ENCODE peak calls at places on chromosomes 1 and 21, in six cellular contexts. One of them, this sample, is unnamed.

GRCh38 chr1:74835046-74835445 is 102.1 kb downstream of the TYW3 start:
- DNase-seq in NB4: no peak
- DNase-seq in lower lobe of right lung: no peak
- DNase-seq in astrocyte of the spinal cord: peak; percentile 82
- DNase-seq in CD8-positive, alpha-beta T cell: no peak
- DNase-seq in Peyer's patch: no peak
- DNase-seq in this sample: no peak

GRCh38 chr1:38268226-38268625 is 221.6 kb upstream of the POU3F1 start:
- DNase-seq in NB4: no peak
- DNase-seq in lower lobe of right lung: no peak
- DNase-seq in astrocyte of the spinal cord: no peak
- DNase-seq in CD8-positive, alpha-beta T cell: no peak
- DNase-seq in Peyer's patch: no peak
- DNase-seq in this sample: no peak

GRCh38 chr1:192703283-192704206 is 67.6 kb downstream of the RGS13 start:
- DNase-seq in NB4: no peak
- DNase-seq in lower lobe of right lung: no peak
- DNase-seq in astrocyte of the spinal cord: no peak
- DNase-seq in CD8-positive, alpha-beta T cell: no peak
- DNase-seq in Peyer's patch: no peak
- DNase-seq in this sample: no peak

GRCh38 chr1:2258122-2258812 is 30.1 kb downstream of the SKI start:
- DNase-seq in NB4: no peak
- DNase-seq in lower lobe of right lung: no peak
- DNase-seq in astrocyte of the spinal cord: no peak
- DNase-seq in CD8-positive, alpha-beta T cell: no peak
- DNase-seq in Peyer's patch: no peak
- DNase-seq in this sample: no peak

GRCh38 chr1:18569251-18569650 is 61.4 kb upstream of the PAX7 start:
- DNase-seq in NB4: no peak
- DNase-seq in lower lobe of right lung: no peak
- DNase-seq in astrocyte of the spinal cord: no peak
- DNase-seq in CD8-positive, alpha-beta T cell: no peak
- DNase-seq in Peyer's patch: no peak
- DNase-seq in this sample: no peak

GRCh38 chr1:205421728-205422127 is at the start of gene LEMD1:
- DNase-seq in NB4: no peak
- DNase-seq in lower lobe of right lung: no peak
- DNase-seq in astrocyte of the spinal cord: no peak
- DNase-seq in CD8-positive, alpha-beta T cell: no peak
- DNase-seq in Peyer's patch: no peak
- DNase-seq in this sample: no peak

GRCh38 chr1:107776898-107777663 is 187.9 kb downstream of the VAV3 start:
- DNase-seq in NB4: no peak
- DNase-seq in lower lobe of right lung: no peak
- DNase-seq in astrocyte of the spinal cord: no peak
- DNase-seq in CD8-positive, alpha-beta T cell: no peak
- DNase-seq in Peyer's patch: no peak
- DNase-seq in this sample: no peak

GRCh38 chr1:42740756-42741580 is 932 bp upstream of the CLDN19 start:
- DNase-seq in NB4: no peak
- DNase-seq in lower lobe of right lung: no peak
- DNase-seq in astrocyte of the spinal cord: no peak
- DNase-seq in CD8-positive, alpha-beta T cell: no peak
- DNase-seq in Peyer's patch: no peak
- DNase-seq in this sample: no peak

GRCh38 chr21:44583800-44584147 is 3.4 kb upstream of the KRTAP10-5 start:
- DNase-seq in NB4: no peak
- DNase-seq in lower lobe of right lung: no peak
- DNase-seq in astrocyte of the spinal cord: no peak
- DNase-seq in CD8-positive, alpha-beta T cell: no peak
- DNase-seq in Peyer's patch: peak; percentile 15
- DNase-seq in this sample: no peak

GRCh38 chr1:21077085-21077484 is 99.6 kb downstream of the EIF4G3 start:
- DNase-seq in NB4: peak; percentile 68
- DNase-seq in lower lobe of right lung: no peak
- DNase-seq in astrocyte of the spinal cord: peak; percentile 26
- DNase-seq in CD8-positive, alpha-beta T cell: no peak
- DNase-seq in Peyer's patch: no peak
- DNase-seq in this sample: no peak

GRCh38 chr1:219385786-219386427 is 212.2 kb downstream of the LYPLAL1 start:
- DNase-seq in NB4: peak; percentile 54
- DNase-seq in lower lobe of right lung: no peak
- DNase-seq in astrocyte of the spinal cord: peak; percentile 64
- DNase-seq in CD8-positive, alpha-beta T cell: peak; percentile 11
- DNase-seq in Peyer's patch: no peak
- DNase-seq in this sample: no peak

GRCh38 chr1:78254517-78254916 is 208.8 kb downstream of the GIPC2 start:
- DNase-seq in NB4: no peak
- DNase-seq in lower lobe of right lung: no peak
- DNase-seq in astrocyte of the spinal cord: peak; percentile 63
- DNase-seq in CD8-positive, alpha-beta T cell: no peak
- DNase-seq in Peyer's patch: no peak
- DNase-seq in this sample: peak; percentile 38

GRCh38 chr1:45172015-45172414 is 34.4 kb downstream of the ZSWIM5 start:
- DNase-seq in NB4: peak; percentile 73
- DNase-seq in lower lobe of right lung: no peak
- DNase-seq in astrocyte of the spinal cord: peak; percentile 15
- DNase-seq in CD8-positive, alpha-beta T cell: no peak
- DNase-seq in Peyer's patch: no peak
- DNase-seq in this sample: no peak

GRCh38 chr1:9338354-9339250 is 45.9 kb downstream of the SPSB1 start:
- DNase-seq in NB4: no peak
- DNase-seq in lower lobe of right lung: peak; percentile 71
- DNase-seq in astrocyte of the spinal cord: peak; percentile 39
- DNase-seq in CD8-positive, alpha-beta T cell: no peak
- DNase-seq in Peyer's patch: no peak
- DNase-seq in this sample: no peak

GRCh38 chr1:91578320-91579109 is 77.9 kb downstream of the CDC7 start:
- DNase-seq in NB4: no peak
- DNase-seq in lower lobe of right lung: no peak
- DNase-seq in astrocyte of the spinal cord: no peak
- DNase-seq in CD8-positive, alpha-beta T cell: no peak
- DNase-seq in Peyer's patch: no peak
- DNase-seq in this sample: no peak

GRCh38 chr1:91501527-91501859 is 842 bp downstream of the CDC7 start:
- DNase-seq in NB4: no peak
- DNase-seq in lower lobe of right lung: no peak
- DNase-seq in astrocyte of the spinal cord: peak; percentile 64
- DNase-seq in CD8-positive, alpha-beta T cell: no peak
- DNase-seq in Peyer's patch: no peak
- DNase-seq in this sample: no peak

GRCh38 chr1:30852026-30852425 is 56.5 kb downstream of the SDC3 start:
- DNase-seq in NB4: no peak
- DNase-seq in lower lobe of right lung: peak; percentile 89
- DNase-seq in astrocyte of the spinal cord: no peak
- DNase-seq in CD8-positive, alpha-beta T cell: no peak
- DNase-seq in Peyer's patch: peak; percentile 69
- DNase-seq in this sample: no peak

GRCh38 chr1:95197616-95198252 is 36.3 kb upstream of the RWDD3 start:
- DNase-seq in NB4: no peak
- DNase-seq in lower lobe of right lung: no peak
- DNase-seq in astrocyte of the spinal cord: peak; percentile 82
- DNase-seq in CD8-positive, alpha-beta T cell: no peak
- DNase-seq in Peyer's patch: no peak
- DNase-seq in this sample: peak; percentile 4

GRCh38 chr1:222251813-222252212 is 296.1 kb downstream of the HHIPL2 start:
- DNase-seq in NB4: no peak
- DNase-seq in lower lobe of right lung: no peak
- DNase-seq in astrocyte of the spinal cord: no peak
- DNase-seq in CD8-positive, alpha-beta T cell: no peak
- DNase-seq in Peyer's patch: no peak
- DNase-seq in this sample: no peak
- H3K4me3 ChIP-seq in NB4: no peak overlapping the region
- H3K4me3 ChIP-seq in lower lobe of right lung: no peak overlapping the region
- H3K4me3 ChIP-seq in astrocyte of the spinal cord: no peak overlapping the region
- H3K4me3 ChIP-seq in CD8-positive, alpha-beta T cell: no peak overlapping the region
- H3K4me3 ChIP-seq in Peyer's patch: no peak overlapping the region
- H3K4me3 ChIP-seq in this sample: no peak overlapping the region

DNA sequence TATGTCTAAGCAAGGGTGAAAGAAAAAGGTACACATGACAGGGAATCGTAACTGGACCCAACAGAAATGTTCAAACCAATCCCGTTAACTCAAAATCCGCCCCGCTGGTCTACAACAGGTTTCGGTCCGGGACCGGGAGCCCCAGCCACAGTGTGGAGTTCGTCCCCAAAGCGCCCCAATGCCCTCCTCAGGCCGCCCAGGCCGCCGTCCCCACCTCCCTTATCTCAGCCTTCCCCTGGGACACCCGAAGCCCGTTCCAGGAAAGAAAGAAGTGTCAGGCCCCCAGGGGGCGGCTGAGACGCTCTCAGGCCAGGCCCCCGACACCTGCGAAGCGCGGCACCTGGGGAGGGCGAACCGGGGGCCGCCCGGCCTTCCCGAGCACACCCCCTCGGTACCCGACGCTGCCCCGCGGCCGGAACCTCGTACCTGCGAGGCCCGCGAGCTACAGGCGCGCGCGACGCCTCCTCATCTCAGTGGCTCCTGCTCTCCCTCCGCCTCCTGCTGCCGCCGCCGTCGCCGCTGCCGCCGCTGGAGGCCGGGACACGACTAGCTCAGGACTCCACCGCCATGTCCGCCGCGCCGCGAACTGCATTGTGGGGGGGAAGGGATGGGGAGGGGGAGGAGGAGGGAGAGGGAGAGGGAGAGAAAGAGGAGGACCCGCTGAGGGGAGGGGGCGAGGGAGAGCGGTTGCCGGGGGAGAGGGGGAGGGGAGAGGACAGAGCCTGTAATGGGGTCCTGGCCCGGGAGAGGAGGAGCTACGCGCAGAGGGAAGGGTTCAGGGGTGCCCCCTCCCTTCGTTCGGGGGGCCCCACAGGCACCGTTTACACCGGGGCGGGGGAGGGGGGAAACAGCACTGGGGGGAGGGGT is at the start of gene TUT4:
- DNase-seq in NB4: peak; percentile 92
- DNase-seq in lower lobe of right lung: peak; percentile 84
- DNase-seq in astrocyte of the spinal cord: peak; percentile 87
- DNase-seq in CD8-positive, alpha-beta T cell: peak; percentile 73
- DNase-seq in Peyer's patch: peak; percentile 84
- DNase-seq in this sample: no peak
- TF ChIP-seq CTCF in NB4: no peak
- TF ChIP-seq CTCF in lower lobe of right lung: no peak
- TF ChIP-seq CTCF in astrocyte of the spinal cord: peak; percentile 15
- TF ChIP-seq CTCF in CD8-positive, alpha-beta T cell: peak; percentile 8
- TF ChIP-seq CTCF in Peyer's patch: peak; percentile 9
- TF ChIP-seq CTCF in this sample: no peak

GRCh38 chr1:240091614-240092300 is at the start of gene FMN2:
- DNase-seq in NB4: no peak
- DNase-seq in lower lobe of right lung: no peak
- DNase-seq in astrocyte of the spinal cord: peak; percentile 55
- DNase-seq in CD8-positive, alpha-beta T cell: no peak
- DNase-seq in Peyer's patch: no peak
- DNase-seq in this sample: no peak

GRCh38 chr1:240092301-240093119 is 827 bp downstream of the FMN2 start:
- DNase-seq in NB4: no peak
- DNase-seq in lower lobe of right lung: no peak
- DNase-seq in astrocyte of the spinal cord: peak; percentile 77
- DNase-seq in CD8-positive, alpha-beta T cell: no peak
- DNase-seq in Peyer's patch: no peak
- DNase-seq in this sample: no peak

GRCh38 chr1:240094043-240094722 is 2.5 kb downstream of the FMN2 start:
- DNase-seq in NB4: no peak
- DNase-seq in lower lobe of right lung: no peak
- DNase-seq in astrocyte of the spinal cord: peak; percentile 27
- DNase-seq in CD8-positive, alpha-beta T cell: no peak
- DNase-seq in Peyer's patch: no peak
- DNase-seq in this sample: no peak

GRCh38 chr1:240093120-240093961 is 1.7 kb downstream of the FMN2 start:
- DNase-seq in NB4: no peak
- DNase-seq in lower lobe of right lung: no peak
- DNase-seq in astrocyte of the spinal cord: peak; percentile 56
- DNase-seq in CD8-positive, alpha-beta T cell: no peak
- DNase-seq in Peyer's patch: no peak
- DNase-seq in this sample: no peak

DNA sequence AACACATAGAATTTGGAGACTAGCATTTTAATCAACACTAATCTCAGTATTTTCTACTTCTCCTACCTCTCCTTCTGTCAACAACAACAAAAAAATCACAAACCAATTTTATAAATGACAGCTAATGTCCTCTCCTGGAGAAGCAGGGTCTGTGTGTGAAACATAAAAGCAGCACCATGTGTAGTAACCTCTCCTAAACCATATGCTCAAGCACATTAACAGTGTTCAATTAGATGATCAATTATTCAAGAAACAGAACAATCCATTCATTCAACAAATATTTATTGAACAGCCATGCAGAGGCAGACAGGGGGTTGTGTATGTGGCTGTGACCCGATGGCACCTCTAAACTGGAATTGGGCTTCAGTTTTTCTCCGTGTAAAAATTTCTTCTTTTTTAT is 482 bp upstream of the FMN2 start:
- DNase-seq in NB4: no peak
- DNase-seq in lower lobe of right lung: no peak
- DNase-seq in astrocyte of the spinal cord: no peak
- DNase-seq in CD8-positive, alpha-beta T cell: no peak
- DNase-seq in Peyer's patch: no peak
- DNase-seq in this sample: no peak
- H3K4me3 ChIP-seq in NB4: no peak overlapping the region
- H3K4me3 ChIP-seq in lower lobe of right lung: peak overlapping the region; percentile 39
- H3K4me3 ChIP-seq in astrocyte of the spinal cord: peak overlapping the region; percentile 66
- H3K4me3 ChIP-seq in CD8-positive, alpha-beta T cell: no peak overlapping the region
- H3K4me3 ChIP-seq in Peyer's patch: no peak overlapping the region
- H3K4me3 ChIP-seq in this sample: peak overlapping the region; percentile 86

GRCh38 chr1:166086113-166086908 is 80.5 kb downstream of the FAM78B start:
- DNase-seq in NB4: no peak
- DNase-seq in lower lobe of right lung: no peak
- DNase-seq in astrocyte of the spinal cord: no peak
- DNase-seq in CD8-positive, alpha-beta T cell: no peak
- DNase-seq in Peyer's patch: no peak
- DNase-seq in this sample: no peak

GRCh38 chr1:166090244-166090643 is 76.6 kb downstream of the FAM78B start:
- DNase-seq in NB4: no peak
- DNase-seq in lower lobe of right lung: no peak
- DNase-seq in astrocyte of the spinal cord: no peak
- DNase-seq in CD8-positive, alpha-beta T cell: no peak
- DNase-seq in Peyer's patch: no peak
- DNase-seq in this sample: no peak

GRCh38 chr1:166088572-166088955 is 78.2 kb downstream of the FAM78B start:
- DNase-seq in NB4: no peak
- DNase-seq in lower lobe of right lung: no peak
- DNase-seq in astrocyte of the spinal cord: no peak
- DNase-seq in CD8-positive, alpha-beta T cell: no peak
- DNase-seq in Peyer's patch: no peak
- DNase-seq in this sample: no peak

GRCh38 chr1:166087734-166088571 is 78.8 kb downstream of the FAM78B start:
- DNase-seq in NB4: no peak
- DNase-seq in lower lobe of right lung: no peak
- DNase-seq in astrocyte of the spinal cord: no peak
- DNase-seq in CD8-positive, alpha-beta T cell: no peak
- DNase-seq in Peyer's patch: no peak
- DNase-seq in this sample: no peak

DNA sequence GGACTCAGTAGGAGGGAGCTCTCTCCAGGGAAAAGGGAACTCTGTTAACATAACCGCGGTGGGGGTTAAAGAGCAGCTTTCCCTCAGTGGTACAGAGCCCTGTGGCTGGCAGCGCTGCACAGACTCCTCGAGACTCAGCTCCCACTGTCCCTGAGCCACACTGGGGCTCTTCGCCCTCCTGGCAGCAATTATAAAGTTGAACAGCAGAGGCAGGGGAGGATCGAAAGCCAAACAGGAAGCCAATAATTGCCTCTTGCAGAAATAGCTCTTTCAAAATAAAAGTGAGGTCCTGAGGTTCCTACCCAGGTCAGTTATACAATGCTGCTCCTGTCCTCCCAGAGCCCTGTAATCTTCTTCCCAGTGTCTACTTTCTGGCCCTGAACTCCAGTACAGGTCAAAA is 77.0 kb downstream of the FAM78B start:
- DNase-seq in NB4: peak; percentile 6
- DNase-seq in lower lobe of right lung: no peak
- DNase-seq in astrocyte of the spinal cord: no peak
- DNase-seq in CD8-positive, alpha-beta T cell: no peak
- DNase-seq in Peyer's patch: no peak
- DNase-seq in this sample: no peak
- TF ChIP-seq CTCF in NB4: no peak
- TF ChIP-seq CTCF in lower lobe of right lung: no peak
- TF ChIP-seq CTCF in astrocyte of the spinal cord: no peak
- TF ChIP-seq CTCF in CD8-positive, alpha-beta T cell: no peak
- TF ChIP-seq CTCF in Peyer's patch: no peak
- TF ChIP-seq CTCF in this sample: no peak